ENCODE peak calls at places on chromosomes 16 and 17, in seven cellular contexts. One of them, this sample, is unnamed.

GRCh38 chr16:87710887-87711286 is 54.9 kb downstream of the KLHDC4 start:
- DNase-seq in SK-N-SH: no peak
- DNase-seq in GM23338: no peak
- DNase-seq in PC-3: no peak
- DNase-seq in HCT116: no peak
- DNase-seq in neural progenitor cell: no peak
- DNase-seq in GM23248: no peak
- DNase-seq in this sample: no peak

GRCh38 chr16:74611721-74612120 is 4.8 kb upstream of the GLG1 start:
- DNase-seq in HCT116: no peak
- DNase-seq in SK-N-SH: no peak
- DNase-seq in neural progenitor cell: no peak
- DNase-seq in GM23248: peak
- DNase-seq in PC-3: no peak
- DNase-seq in GM23338: no peak
- DNase-seq in this sample: no peak

GRCh38 chr17:2912754-2913153 is 116.5 kb downstream of the RAP1GAP2 start:
- DNase-seq in HCT116: no peak
- DNase-seq in SK-N-SH: no peak
- DNase-seq in neural progenitor cell: no peak
- DNase-seq in PC-3: no peak
- DNase-seq in GM23338: no peak
- DNase-seq in GM23248: no peak
- DNase-seq in this sample: no peak

GRCh38 chr17:35368086-35368824 is 5.2 kb downstream of the SLFN11 start:
- DNase-seq in PC-3: no peak
- DNase-seq in SK-N-SH: no peak
- DNase-seq in neural progenitor cell: no peak
- DNase-seq in HCT116: no peak
- DNase-seq in GM23338: peak
- DNase-seq in GM23248: no peak
- DNase-seq in this sample: peak

GRCh38 chr17:41061969-41062368 is 2.1 kb upstream of the KRTAP2-3 start:
- DNase-seq in GM23248: peak
- DNase-seq in HCT116: no peak
- DNase-seq in PC-3: peak
- DNase-seq in SK-N-SH: no peak
- DNase-seq in neural progenitor cell: no peak
- DNase-seq in GM23338: no peak
- DNase-seq in this sample: no peak

GRCh38 chr17:39653662-39654331 is 11.4 kb upstream of the TCAP start:
- DNase-seq in PC-3: peak
- DNase-seq in GM23338: peak
- DNase-seq in SK-N-SH: peak
- DNase-seq in HCT116: no peak
- DNase-seq in neural progenitor cell: no peak
- DNase-seq in GM23248: peak
- DNase-seq in this sample: peak

GRCh38 chr17:17754719-17755686 is 73.7 kb downstream of the RAI1 start:
- DNase-seq in neural progenitor cell: no peak
- DNase-seq in HCT116: no peak
- DNase-seq in PC-3: no peak
- DNase-seq in GM23248: no peak
- DNase-seq in GM23338: no peak
- DNase-seq in SK-N-SH: no peak
- DNase-seq in this sample: no peak

GRCh38 chr17:76791053-76791980 is 53.4 kb downstream of the MFSD11 start:
- DNase-seq in GM23248: peak
- DNase-seq in SK-N-SH: peak
- DNase-seq in GM23338: no peak
- DNase-seq in PC-3: peak
- DNase-seq in HCT116: no peak
- DNase-seq in neural progenitor cell: no peak
- DNase-seq in this sample: peak

GRCh38 chr16:72936408-72936807 is 111.5 kb downstream of the ZFHX3 start:
- DNase-seq in SK-N-SH: no peak
- DNase-seq in HCT116: no peak
- DNase-seq in GM23338: no peak
- DNase-seq in PC-3: no peak
- DNase-seq in GM23248: no peak
- DNase-seq in neural progenitor cell: no peak
- DNase-seq in this sample: no peak

GRCh38 chr17:32007463-32008298 is 498 bp downstream of the LRRC37B start:
- DNase-seq in SK-N-SH: peak
- DNase-seq in neural progenitor cell: peak
- DNase-seq in GM23338: peak
- DNase-seq in HCT116: no peak
- DNase-seq in GM23248: peak
- DNase-seq in PC-3: peak
- DNase-seq in this sample: peak

GRCh38 chr17:1467898-1468492 is 12.0 kb upstream of the CRK start:
- DNase-seq in SK-N-SH: no peak
- DNase-seq in GM23338: peak
- DNase-seq in HCT116: no peak
- DNase-seq in GM23248: no peak
- DNase-seq in neural progenitor cell: peak
- DNase-seq in PC-3: no peak
- DNase-seq in this sample: no peak

GRCh38 chr16:71618429-71618828 is 7.6 kb upstream of the MARVELD3 start:
- DNase-seq in SK-N-SH: no peak
- DNase-seq in PC-3: no peak
- DNase-seq in GM23338: no peak
- DNase-seq in HCT116: no peak
- DNase-seq in GM23248: no peak
- DNase-seq in neural progenitor cell: no peak
- DNase-seq in this sample: no peak

GRCh38 chr16:52557236-52557635 is 10.3 kb upstream of the TOX3 start:
- DNase-seq in SK-N-SH: no peak
- DNase-seq in GM23248: no peak
- DNase-seq in HCT116: no peak
- DNase-seq in GM23338: no peak
- DNase-seq in PC-3: no peak
- DNase-seq in neural progenitor cell: no peak
- DNase-seq in this sample: no peak

GRCh38 chr17:79923974-79924638 is 84.9 kb upstream of the CBX4 start:
- DNase-seq in SK-N-SH: peak
- DNase-seq in GM23248: peak
- DNase-seq in PC-3: peak
- DNase-seq in neural progenitor cell: peak
- DNase-seq in HCT116: peak
- DNase-seq in GM23338: peak
- DNase-seq in this sample: peak

GRCh38 chr17:30468465-30468864 is 8.7 kb upstream of the GOSR1 start:
- DNase-seq in PC-3: no peak
- DNase-seq in neural progenitor cell: no peak
- DNase-seq in HCT116: no peak
- DNase-seq in SK-N-SH: no peak
- DNase-seq in GM23248: no peak
- DNase-seq in GM23338: no peak
- DNase-seq in this sample: no peak

GRCh38 chr17:30475206-30475605 is 2.0 kb upstream of the GOSR1 start:
- DNase-seq in PC-3: no peak
- DNase-seq in SK-N-SH: no peak
- DNase-seq in HCT116: no peak
- DNase-seq in GM23248: no peak
- DNase-seq in GM23338: no peak
- DNase-seq in neural progenitor cell: no peak
- DNase-seq in this sample: no peak

GRCh38 chr17:30477083-30477757 is at the start of gene GOSR1:
- DNase-seq in neural progenitor cell: peak
- DNase-seq in GM23248: peak
- DNase-seq in PC-3: peak
- DNase-seq in HCT116: peak
- DNase-seq in GM23338: peak
- DNase-seq in SK-N-SH: peak
- DNase-seq in this sample: peak

GRCh38 chr17:30476726-30477082 is 504 bp upstream of the GOSR1 start:
- DNase-seq in HCT116: no peak
- DNase-seq in GM23338: peak
- DNase-seq in SK-N-SH: no peak
- DNase-seq in GM23248: peak
- DNase-seq in PC-3: no peak
- DNase-seq in neural progenitor cell: peak
- DNase-seq in this sample: peak

DNA sequence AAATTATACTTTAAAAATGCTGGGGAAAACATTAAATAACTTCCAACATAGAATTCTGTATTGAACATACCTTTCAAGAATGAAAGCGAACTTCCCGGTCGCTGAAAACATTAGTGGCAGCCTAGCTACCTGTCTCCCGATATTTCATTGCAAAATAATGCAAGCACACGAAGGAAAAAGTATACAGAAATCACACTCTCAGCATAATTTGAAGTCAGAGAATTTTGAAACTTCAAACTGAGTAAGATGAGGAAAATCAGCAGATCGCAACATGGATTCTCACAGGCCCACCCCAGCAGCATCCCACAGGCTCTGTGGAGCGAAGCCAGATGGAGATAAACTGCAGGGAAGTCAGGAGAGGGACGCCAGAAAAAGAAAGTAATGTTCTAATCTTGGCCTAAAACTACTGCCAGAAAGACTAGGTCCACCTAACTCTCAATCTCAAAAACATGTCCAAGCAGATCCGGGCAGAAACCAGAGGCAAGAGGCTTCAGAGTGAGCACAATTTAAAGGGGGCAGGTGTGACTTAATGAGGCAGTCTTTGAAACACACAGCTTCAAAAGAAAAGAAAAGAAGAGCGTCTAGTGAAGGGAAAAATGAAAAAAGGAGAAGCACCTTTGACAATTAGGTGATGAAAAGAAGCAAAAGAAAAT is 4.8 kb upstream of the GOSR1 start:
- DNase-seq in SK-N-SH: no peak
- DNase-seq in HCT116: no peak
- DNase-seq in PC-3: no peak
- DNase-seq in GM23338: no peak
- DNase-seq in GM23248: no peak
- DNase-seq in neural progenitor cell: no peak
- DNase-seq in this sample: no peak
- H3K4me2 ChIP-seq in SK-N-SH: no peak
- H3K4me2 ChIP-seq in HCT116: no peak
- H3K4me2 ChIP-seq in PC-3: no peak
- H3K4me2 ChIP-seq in GM23338: no peak
- H3K4me2 ChIP-seq in GM23248: no peak
- H3K4me2 ChIP-seq in neural progenitor cell: peak
- H3K4me2 ChIP-seq in this sample: no peak

GRCh38 chr17:27657620-27658019 is 26.6 kb downstream of the LGALS9 start:
- DNase-seq in neural progenitor cell: peak
- DNase-seq in GM23248: peak
- DNase-seq in PC-3: peak
- DNase-seq in HCT116: no peak
- DNase-seq in SK-N-SH: no peak
- DNase-seq in GM23338: peak
- DNase-seq in this sample: no peak
- TF ChIP-seq EZH2phosphoT487 in neural progenitor cell: no peak
- TF ChIP-seq EZH2phosphoT487 in GM23248: no peak
- TF ChIP-seq EZH2phosphoT487 in PC-3: no peak
- TF ChIP-seq EZH2phosphoT487 in HCT116: no peak
- TF ChIP-seq EZH2phosphoT487 in SK-N-SH: no peak
- TF ChIP-seq EZH2phosphoT487 in GM23338: no peak
- TF ChIP-seq EZH2phosphoT487 in this sample: no peak

DNA sequence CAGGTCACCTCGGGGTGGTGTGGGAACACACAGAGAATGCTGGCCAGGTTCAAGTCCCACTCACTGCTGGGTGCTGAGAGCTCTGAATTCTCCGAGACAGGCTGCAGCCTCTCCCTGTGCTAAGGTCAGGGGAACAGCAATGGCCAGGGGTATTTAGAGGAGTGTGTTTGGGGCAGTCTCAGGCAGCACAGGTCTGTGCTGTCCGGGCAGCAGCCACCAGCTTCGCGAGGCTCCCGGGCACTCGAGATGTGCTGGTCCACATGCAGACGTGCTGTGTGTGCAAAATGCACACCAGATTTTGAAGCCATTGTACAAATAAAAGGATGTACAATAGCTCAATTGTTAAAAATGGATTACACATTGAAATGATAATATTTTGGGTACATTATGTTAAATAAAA is 7.1 kb downstream of the NHERF1 start:
- DNase-seq in GM23248: no peak
- DNase-seq in HCT116: no peak
- DNase-seq in PC-3: no peak
- DNase-seq in neural progenitor cell: no peak
- DNase-seq in GM23338: no peak
- DNase-seq in SK-N-SH: no peak
- DNase-seq in this sample: no peak
- H3K27ac ChIP-seq in GM23248: no peak
- H3K27ac ChIP-seq in HCT116: no peak
- H3K27ac ChIP-seq in PC-3: no peak
- H3K27ac ChIP-seq in neural progenitor cell: no peak
- H3K27ac ChIP-seq in GM23338: no peak
- H3K27ac ChIP-seq in SK-N-SH: no peak
- H3K27ac ChIP-seq in this sample: no peak

DNA sequence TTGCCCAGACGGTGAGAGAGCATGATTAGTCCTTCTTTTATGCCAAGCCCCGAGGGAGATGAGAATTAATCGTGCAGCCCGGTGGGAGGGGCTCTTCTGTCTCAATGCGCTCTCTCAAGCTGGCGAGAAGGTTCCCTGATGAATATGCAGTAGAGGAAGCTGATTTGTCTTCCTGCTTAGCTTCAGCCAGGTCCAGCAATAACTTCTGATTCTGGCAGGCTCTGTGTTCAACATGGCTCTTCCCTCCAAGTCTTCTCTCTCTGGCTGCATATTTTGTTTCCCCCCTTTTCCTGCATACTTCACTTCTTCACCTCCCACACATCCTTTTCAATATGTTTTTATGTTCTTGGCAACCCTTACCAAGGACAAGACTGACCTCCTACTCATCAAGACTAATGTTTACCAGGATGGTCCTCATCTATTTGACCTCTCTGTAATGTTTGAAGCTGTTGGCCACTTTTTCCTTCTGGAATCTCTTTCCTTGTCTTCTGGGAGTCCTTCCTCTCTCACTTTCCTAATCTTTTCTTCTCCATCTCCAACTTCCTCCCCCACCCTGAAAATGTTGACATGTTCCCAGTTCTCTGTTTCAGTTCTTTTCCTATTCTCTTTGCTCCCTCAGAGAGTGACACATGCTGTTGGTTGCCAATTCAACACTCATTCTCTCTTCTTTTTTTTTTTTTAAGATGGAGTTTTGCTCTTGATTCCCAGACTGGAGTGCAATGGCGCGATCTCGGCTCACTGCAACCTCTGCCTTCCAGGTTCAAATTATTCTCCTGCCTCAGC is 33.1 kb downstream of the ARL4D start:
- DNase-seq in GM23248: peak
- DNase-seq in HCT116: no peak
- DNase-seq in SK-N-SH: no peak
- DNase-seq in neural progenitor cell: peak
- DNase-seq in GM23338: peak
- DNase-seq in PC-3: no peak
- DNase-seq in this sample: no peak
- H3K4me2 ChIP-seq in GM23248: peak
- H3K4me2 ChIP-seq in HCT116: no peak
- H3K4me2 ChIP-seq in SK-N-SH: no peak
- H3K4me2 ChIP-seq in neural progenitor cell: no peak
- H3K4me2 ChIP-seq in GM23338: no peak
- H3K4me2 ChIP-seq in PC-3: no peak
- H3K4me2 ChIP-seq in this sample: no peak

DNA sequence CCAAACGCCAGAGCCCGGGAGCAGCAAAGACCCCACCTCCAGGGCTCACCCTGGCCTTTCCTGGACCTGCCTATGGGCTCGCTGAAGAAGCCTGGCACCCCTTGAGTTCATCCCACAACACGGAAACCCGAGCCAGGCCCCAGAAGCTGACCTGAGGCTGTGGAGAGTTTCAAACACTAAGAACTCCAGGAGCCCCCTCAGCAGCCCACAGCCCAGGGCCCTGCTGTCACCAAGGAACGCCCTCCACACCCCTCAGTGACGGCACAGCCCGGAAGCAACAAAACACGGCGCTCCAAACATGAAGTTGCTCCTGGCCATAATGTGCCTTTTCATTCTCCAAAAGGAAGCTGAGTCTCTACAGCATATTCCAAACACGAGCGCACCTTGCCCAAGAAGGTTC is 9.2 kb downstream of the SLC38A10 start:
- DNase-seq in GM23338: no peak
- DNase-seq in PC-3: no peak
- DNase-seq in neural progenitor cell: no peak
- DNase-seq in SK-N-SH: no peak
- DNase-seq in HCT116: no peak
- DNase-seq in GM23248: no peak
- DNase-seq in this sample: no peak
- TF ChIP-seq EZH2phosphoT487 in GM23338: no peak
- TF ChIP-seq EZH2phosphoT487 in PC-3: no peak
- TF ChIP-seq EZH2phosphoT487 in neural progenitor cell: no peak
- TF ChIP-seq EZH2phosphoT487 in SK-N-SH: no peak
- TF ChIP-seq EZH2phosphoT487 in HCT116: no peak
- TF ChIP-seq EZH2phosphoT487 in GM23248: no peak
- TF ChIP-seq EZH2phosphoT487 in this sample: no peak